ENCODE peak calls at places on chromosomes 16 and 17, in six cellular contexts. K is trophoblast cell, U is IMR-90, F is thoracic aorta, X is hepatocyte, V is A549. B is an unnamed sample. For H3K4me1 and H3K9me3, the result is how much of the 10 kb centered on the place peaks cover.

GRCh38 chr17:42436401-42436800 is 13.3 kb upstream of the CAVIN1 start:
- DNase-seq in V (no peak), U (peak), F (no peak), X (peak), K (no peak), B (no peak)

GRCh38 chr16:67760831-67761230 is 41.7 kb upstream of the GFOD2 start:
- DNase-seq in V (no peak), K (no peak), F (no peak), U (no peak), X (no peak), B (no peak)

GRCh38 chr17:50507871-50508572 is at the start of gene MYCBPAP:
- DNase-seq in V (peak), X (peak), F (peak), K (peak), U (peak), B (no peak)

GRCh38 chr17:4591529-4591928 is 7.2 kb downstream of the SMTNL2 start:
- DNase-seq in F (no peak), V (peak), X (no peak), K (no peak), U (peak), B (peak)

GRCh38 chr17:28745052-28745776 is 1.4 kb downstream of the TRAF4 start:
- DNase-seq in U (peak), V (no peak), F (no peak), K (peak), X (peak), B (no peak)

GRCh38 chr17:82287849-82288601 is 14.5 kb upstream of the CSNK1D start:
- DNase-seq in K (no peak), V (peak), X (no peak), F (no peak), U (peak), B (peak)

GRCh38 chr17:7835818-7836595 is 2.0 kb downstream of the KDM6B start:
- DNase-seq in F (no peak), X (no peak), K (peak), V (peak), U (peak), B (no peak)

GRCh38 chr17:78558181-78558850 is 18.9 kb downstream of the DNAH17 start:
- DNase-seq in V (peak), X (no peak), K (peak), U (no peak), F (no peak), B (no peak)

GRCh38 chr17:72952641-72953313 is 139.7 kb downstream of the SLC39A11 start:
- DNase-seq in K (no peak), X (peak), V (no peak), U (no peak), F (no peak), B (no peak)

GRCh38 chr17:79988163-79988971 is 47.3 kb downstream of the TBC1D16 start:
- DNase-seq in K (no peak), F (no peak), U (peak), V (peak), X (peak), B (peak)

GRCh38 chr17:50986989-50987660 is 121.0 kb upstream of the TOB1 start:
- DNase-seq in V (no peak), K (no peak), F (no peak), X (no peak), U (peak), B (no peak)

GRCh38 chr16:85430523-85431381 is 182.4 kb upstream of the GSE1 start:
- DNase-seq in U (no peak), V (no peak), F (no peak), X (no peak), K (no peak), B (no peak)

DNA sequence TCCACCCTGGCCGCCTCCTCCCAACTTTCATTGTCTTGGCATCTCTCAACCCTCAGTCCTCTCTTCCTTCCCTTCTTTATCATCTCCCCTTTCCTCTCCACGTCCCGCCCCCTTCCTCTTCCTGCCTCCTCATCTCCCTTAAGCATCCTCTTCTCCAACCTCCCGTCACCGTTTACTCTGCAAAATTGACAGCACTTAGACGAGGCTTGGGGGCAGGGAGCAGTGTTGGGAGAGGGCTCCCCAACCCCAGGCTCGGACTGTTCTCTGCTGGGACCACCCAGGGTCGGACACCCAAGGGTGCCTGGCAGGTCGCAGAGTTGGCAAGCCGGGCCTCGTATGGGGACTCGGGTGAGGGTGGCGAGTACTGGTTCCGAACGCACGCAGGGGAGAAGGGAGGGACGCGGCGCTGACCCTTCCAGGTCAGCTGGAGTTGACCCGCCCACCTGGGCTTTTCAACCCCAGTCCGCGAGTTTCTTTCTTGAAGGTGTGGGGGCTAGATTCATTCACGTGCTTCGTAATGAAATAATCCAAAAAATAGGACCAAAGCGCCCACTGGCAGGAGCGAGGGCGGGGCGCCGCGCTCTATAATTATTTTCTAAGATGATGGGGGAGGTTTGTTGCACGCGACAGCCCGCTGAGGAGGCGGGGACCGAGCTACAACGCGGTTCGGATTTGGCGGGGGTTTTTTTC is 775 bp upstream of the PAGR1 start:
- DNase-seq in V (no peak), X (peak), K (no peak), U (no peak), F (no peak), B (no peak)
- H3K4me1 ChIP-seq in V (under half), X (under half), K (under half), U (under half), F (under half), B (half or more)

GRCh38 chr16:74487634-74488495 is 66.6 kb upstream of the CLEC18B start:
- DNase-seq in U (no peak), F (no peak), V (no peak), X (no peak), K (no peak), B (no peak)

GRCh38 chr16:74480150-74481029 is 59.1 kb upstream of the CLEC18B start:
- DNase-seq in U (no peak), V (peak), X (peak), K (peak), F (no peak), B (peak)

DNA sequence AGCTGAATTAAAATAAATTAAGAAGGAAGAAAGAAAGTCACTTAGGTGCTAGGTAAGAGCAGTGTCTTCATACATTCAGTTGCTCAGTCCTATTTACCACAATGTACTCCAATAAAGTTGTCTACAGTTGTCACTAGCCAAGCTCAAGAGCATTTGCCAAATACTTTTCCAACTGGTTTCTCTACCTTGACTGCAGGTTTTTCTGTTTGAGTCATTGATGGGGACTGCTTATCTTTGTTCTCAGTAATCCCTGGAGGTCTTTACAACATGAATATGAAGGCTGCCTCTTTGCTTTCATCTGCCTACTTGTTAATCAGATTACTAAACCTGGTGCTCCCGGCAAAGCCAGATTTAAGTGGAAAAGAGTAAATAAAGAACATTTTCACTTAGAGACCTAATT is 64.6 kb upstream of the CLEC18B start:
- DNase-seq in F (no peak), V (no peak), X (no peak), K (peak), U (no peak), B (peak)
- H3K9me3 ChIP-seq in F (under half), V (under half), X (under half), K (under half), U (under half), B (under half)

DNA sequence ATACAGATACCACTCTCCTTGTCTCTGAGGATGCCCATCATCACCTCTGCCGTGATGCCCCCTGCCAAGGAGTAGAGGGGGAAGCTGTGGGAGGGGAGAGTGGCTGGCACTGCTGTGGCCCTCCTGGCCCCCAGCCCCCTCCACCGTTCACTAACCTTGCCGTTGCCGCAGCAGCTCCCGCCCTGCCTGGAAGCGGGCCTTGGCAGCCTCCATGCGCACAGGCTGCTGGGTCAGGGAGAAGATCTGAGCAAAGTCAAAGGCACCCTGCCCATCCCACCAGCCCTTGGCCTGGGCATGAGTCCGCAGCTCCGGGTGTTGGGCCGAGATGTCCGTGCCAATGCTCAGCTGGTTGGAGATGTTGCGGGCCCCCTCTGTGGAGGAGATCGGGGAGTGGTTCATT is 2.4 kb downstream of the SCRN2 start:
- DNase-seq in X (no peak), V (no peak), U (no peak), F (no peak), K (no peak), B (no peak)
- H3K4me1 ChIP-seq in X (under half), V (under half), U (under half), F (under half), K (under half), B (under half)

DNA sequence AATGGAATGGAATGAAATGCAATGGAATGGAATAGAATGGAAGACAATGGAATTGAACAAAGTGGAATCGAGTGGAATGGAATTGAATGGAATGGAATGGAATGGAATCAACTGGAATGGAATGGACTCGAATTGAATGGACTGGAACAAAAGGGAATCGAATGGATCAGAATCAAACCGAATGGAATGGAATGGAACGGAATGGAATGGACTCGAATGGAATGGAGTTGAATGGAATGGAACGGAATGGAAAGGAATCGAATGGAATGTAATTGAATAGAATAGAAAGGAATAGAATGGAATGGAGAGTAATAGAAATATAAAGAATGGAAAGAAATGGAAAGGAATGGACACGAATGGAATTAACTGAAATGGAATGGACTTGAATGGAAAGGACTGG is 475.2 kb upstream of the WSB1 start:
- DNase-seq in V (no peak), F (no peak), X (peak), U (peak), K (no peak), B (no peak)
- H3K9me3 ChIP-seq in V (half or more), F (under half), X (under half), U (under half), K (under half), B (under half)

DNA sequence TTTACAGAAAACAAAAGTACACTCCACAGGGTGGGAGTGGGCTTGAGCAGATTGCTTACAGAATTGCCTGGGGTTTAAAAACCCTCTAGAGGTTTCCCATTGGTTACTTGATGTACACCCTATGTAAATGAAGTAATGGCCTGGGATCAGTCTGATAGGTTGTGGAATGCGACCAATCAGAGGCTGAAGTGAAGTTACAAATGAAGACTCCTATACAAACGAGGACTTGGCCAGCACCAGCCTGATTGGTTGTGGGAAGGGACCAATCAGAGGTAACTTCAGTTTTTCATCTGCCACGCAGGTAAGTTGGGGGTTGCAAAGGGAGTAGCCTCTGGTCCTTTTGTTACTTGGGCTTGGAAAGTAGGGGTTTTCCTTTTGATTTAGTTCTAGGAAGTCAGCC is 8.8 kb downstream of the EEF2K start:
- DNase-seq in V (no peak), F (no peak), K (no peak), X (no peak), U (no peak), B (no peak)
- H3K4me1 ChIP-seq in V (under half), F (under half), K (under half), X (under half), U (under half), B (under half)

DNA sequence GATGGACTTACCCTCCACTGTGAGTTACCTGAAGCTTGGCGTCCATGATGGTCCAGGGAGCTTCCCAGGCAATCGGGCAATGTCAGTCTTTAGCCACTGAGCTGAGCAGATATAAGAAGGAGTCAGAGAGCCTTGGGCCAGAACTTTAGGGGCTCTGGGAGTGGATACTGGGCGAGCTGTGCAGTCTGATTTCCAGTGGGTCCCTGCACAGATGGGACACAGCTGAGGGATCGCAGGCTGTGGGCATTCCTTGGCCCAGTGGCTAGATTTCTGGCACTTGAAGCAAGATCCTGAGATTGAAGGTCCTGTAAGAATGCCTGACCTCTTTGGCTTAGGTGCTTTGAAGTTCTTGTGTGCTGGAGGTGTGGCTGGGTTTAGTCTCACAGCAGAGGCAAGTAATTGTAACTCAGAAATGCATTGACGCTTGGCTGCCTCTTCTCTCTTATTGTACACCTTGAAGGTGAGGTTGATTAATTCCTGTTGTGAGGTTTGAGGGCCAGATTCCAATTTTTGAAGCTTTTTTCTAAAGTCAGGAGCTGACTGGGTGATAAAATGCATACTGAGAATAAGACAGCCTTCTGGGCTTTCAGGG is 2283.8 kb downstream of the TP53TG3F start:
- DNase-seq in X (no peak), V (no peak), K (no peak), U (no peak), F (no peak), B (no peak)
- H3K9me3 ChIP-seq in X (under half), V (under half), K (under half), U (under half), F (under half), B (under half)

GRCh38 chr17:1366234-1366633 is 33.8 kb downstream of the YWHAE start:
- DNase-seq in U (no peak), F (no peak), V (no peak), X (no peak), K (no peak), B (no peak)

GRCh38 chr17:1367351-1367745 is 32.7 kb downstream of the YWHAE start:
- DNase-seq in K (no peak), X (no peak), U (peak), V (no peak), F (no peak), B (no peak)

GRCh38 chr17:1371893-1372590 is 28.0 kb downstream of the YWHAE start:
- DNase-seq in K (no peak), V (no peak), X (no peak), U (no peak), F (no peak), B (no peak)

GRCh38 chr17:1365445-1366039 is 34.5 kb downstream of the YWHAE start:
- DNase-seq in X (peak), V (peak), K (peak), F (no peak), U (peak), B (peak)

GRCh38 chr17:1368588-1368987 is 31.4 kb downstream of the YWHAE start:
- DNase-seq in F (no peak), V (no peak), U (no peak), K (no peak), X (no peak), B (no peak)
- H3K4me1 ChIP-seq in F (under half), V (under half), U (under half), K (under half), X (under half), B (under half)

B was measured in PC-9.